ENCODE peak calls at places on chromosomes 4 and X, in eight cellular contexts. N is Peyer's patch, X is tibial artery, B is lower lobe of right lung, J is brain microvascular endothelial cell, Y is tibial nerve, C is GM23338, O is pancreas. G is an unnamed sample.

GRCh38 chr4:909131-909571 is 23.0 kb downstream of the GAK start:
- DNase-seq in N (no peak), X (no peak), B (no peak), J (no peak), Y (no peak), C (no peak), O (no peak), G (no peak)

GRCh38 chrX:2610246-2611170 is 80.6 kb upstream of the CD99 start:
- DNase-seq in N (no peak), X (no peak), B (no peak), J (no peak), Y (no peak), C (no peak), O (no peak), G (no peak)

GRCh38 chr4:152605641-152606304 is 69.9 kb upstream of the FBXW7 start:
- DNase-seq in N (no peak), X (no peak), B (no peak), J (peak), Y (no peak), C (no peak), O (peak), G (no peak)

GRCh38 chrX:120308558-120308957 is 2.7 kb downstream of the TMEM255A start:
- DNase-seq in N (no peak), X (no peak), B (peak), J (no peak), Y (no peak), C (peak), O (no peak), G (no peak)

GRCh38 chrX:27751976-27752375 is 55.8 kb upstream of the MAGEB10 start:
- DNase-seq in N (no peak), X (no peak), B (no peak), J (peak), Y (no peak), C (no peak), O (no peak), G (no peak)

GRCh38 chr4:176380352-176381157 is 60.8 kb downstream of the SPCS3 start:
- DNase-seq in N (no peak), X (no peak), B (no peak), J (no peak), Y (no peak), C (no peak), O (no peak), G (no peak)

GRCh38 chr4:7155611-7156071 is 36.7 kb upstream of the SORCS2 start:
- DNase-seq in N (no peak), X (no peak), B (peak), J (no peak), Y (peak), C (no peak), O (no peak), G (no peak)

GRCh38 chrX:20252392-20253231 is 14.1 kb downstream of the RPS6KA3 start:
- DNase-seq in N (peak), X (peak), B (peak), J (peak), Y (no peak), C (peak), O (peak), G (peak)

GRCh38 chrX:24207826-24208225 is 58.3 kb downstream of the ZFX start:
- DNase-seq in N (no peak), X (no peak), B (no peak), J (no peak), Y (no peak), C (no peak), O (no peak), G (no peak)

GRCh38 chr4:144757969-144758368 is 112.0 kb downstream of the HHIP start:
- DNase-seq in N (no peak), X (no peak), B (no peak), J (no peak), Y (no peak), C (no peak), O (no peak), G (no peak)

GRCh38 chr4:15562623-15563022 is 92.5 kb downstream of the FBXL5 start:
- DNase-seq in N (no peak), X (no peak), B (no peak), J (no peak), Y (no peak), C (no peak), O (no peak), G (no peak)

GRCh38 chrX:119013146-119013545 is 38.7 kb downstream of the LONRF3 start:
- DNase-seq in N (no peak), X (no peak), B (no peak), J (no peak), Y (no peak), C (no peak), O (no peak), G (no peak)

GRCh38 chr4:172858731-172859230 is 309.8 kb upstream of the GALNT7 start:
- DNase-seq in N (no peak), X (no peak), B (no peak), J (no peak), Y (no peak), C (no peak), O (no peak), G (no peak)

GRCh38 chrX:143633530-143634372 is 2.1 kb downstream of the SLITRK4 start:
- DNase-seq in N (no peak), X (no peak), B (peak), J (no peak), Y (no peak), C (peak), O (no peak), G (no peak)

GRCh38 chr4:163542275-163542674 is 47.8 kb downstream of the TMA16 start:
- DNase-seq in N (no peak), X (no peak), B (no peak), J (peak), Y (no peak), C (no peak), O (no peak), G (no peak)

DNA sequence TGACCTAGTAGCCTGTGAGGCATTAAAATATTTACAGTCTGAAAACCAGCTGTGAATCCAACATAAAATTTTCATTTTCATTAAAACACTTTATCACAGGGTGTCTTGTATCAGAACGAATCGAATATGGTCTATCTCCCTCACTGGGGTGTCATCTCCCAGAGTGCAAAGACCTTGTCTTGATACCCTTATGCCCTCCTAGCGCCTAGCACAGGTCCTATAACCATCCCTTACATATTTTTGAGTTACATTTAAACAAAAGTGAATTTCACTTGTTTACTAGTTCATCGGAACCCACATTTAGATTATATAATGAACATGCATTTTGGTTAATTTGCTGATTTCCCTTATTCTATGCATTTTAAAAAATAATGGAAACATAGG is 14.0 kb downstream of the DIPK2B start:
- DNase-seq in N (no peak), X (no peak), B (no peak), J (no peak), Y (no peak), C (no peak), O (no peak), G (no peak)
- H3K27ac ChIP-seq in N (no peak), X (no peak), B (no peak), J (no peak), Y (peak), C (no peak), O (no peak), G (no peak)

DNA sequence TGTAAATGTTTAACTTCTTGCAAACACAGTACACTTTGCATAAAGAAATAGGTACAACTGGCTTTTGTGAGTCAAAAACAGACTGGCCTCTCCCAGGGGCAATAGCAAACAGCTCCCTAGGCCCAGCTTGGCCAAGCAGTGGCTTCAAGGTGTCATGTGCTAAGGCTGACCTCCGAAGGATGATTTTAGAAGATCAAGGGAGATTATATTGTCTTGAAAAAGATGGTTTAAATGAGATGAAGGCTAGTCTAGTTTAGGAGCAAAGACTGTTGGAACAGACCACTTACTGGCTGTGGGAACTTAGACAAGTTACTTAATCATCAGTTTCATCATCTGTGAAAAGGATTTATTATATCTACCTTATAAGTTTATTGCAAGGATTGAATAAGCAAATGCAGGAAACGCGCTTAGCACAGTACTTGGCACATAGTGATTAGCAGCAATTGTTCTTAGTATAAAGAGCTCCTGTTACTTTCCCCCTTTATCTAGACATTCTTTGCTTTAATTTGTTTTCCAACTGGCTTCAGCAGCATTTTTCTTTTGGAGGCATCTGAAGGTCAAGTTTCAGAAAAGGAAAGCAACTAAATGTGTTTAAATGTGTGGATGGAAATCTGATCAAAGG is 17.2 kb downstream of the ANXA3 start:
- DNase-seq in N (no peak), X (no peak), B (no peak), J (no peak), Y (no peak), C (no peak), O (no peak), G (no peak)
- H3K27ac ChIP-seq in N (no peak), X (no peak), B (peak), J (peak), Y (peak), C (peak), O (peak), G (no peak)

GRCh38 chrX:37332987-37333658 is 16.0 kb upstream of the PRRG1 start:
- DNase-seq in N (no peak), X (no peak), B (no peak), J (no peak), Y (no peak), C (no peak), O (no peak), G (no peak)
- H3K27ac ChIP-seq in N (no peak), X (no peak), B (no peak), J (no peak), Y (no peak), C (no peak), O (no peak), G (no peak)

GRCh38 chrX:29506729-29507128 is 708.6 kb upstream of the MAGEB2 start:
- DNase-seq in N (no peak), X (no peak), B (no peak), J (no peak), Y (no peak), C (no peak), O (no peak), G (no peak)
- H3K27ac ChIP-seq in N (no peak), X (no peak), B (no peak), J (no peak), Y (no peak), C (no peak), O (no peak), G (no peak)

GRCh38 chrX:42195506-42195905 is 272.2 kb upstream of the CASK start:
- DNase-seq in N (no peak), X (no peak), B (no peak), J (no peak), Y (no peak), C (peak), O (no peak), G (no peak)
- H3K27ac ChIP-seq in N (no peak), X (no peak), B (no peak), J (no peak), Y (no peak), C (no peak), O (no peak), G (no peak)

GRCh38 chr4:161936625-161937133 is 227.1 kb downstream of the FSTL5 start:
- DNase-seq in N (no peak), X (no peak), B (no peak), J (peak), Y (no peak), C (peak), O (no peak), G (no peak)
- H3K27ac ChIP-seq in N (no peak), X (no peak), B (no peak), J (no peak), Y (no peak), C (no peak), O (no peak), G (no peak)

GRCh38 chr4:54217642-54218486 is 11.2 kb upstream of the PDGFRA start:
- DNase-seq in N (peak), X (peak), B (peak), J (peak), Y (peak), C (peak), O (peak), G (no peak)
- H3K27ac ChIP-seq in N (no peak), X (peak), B (no peak), J (peak), Y (no peak), C (no peak), O (no peak), G (no peak)

GRCh38 chr4:8591626-8592365 is 769 bp upstream of the CPZ start:
- DNase-seq in N (no peak), X (no peak), B (peak), J (no peak), Y (no peak), C (peak), O (no peak), G (no peak)

GRCh38 chr4:8595237-8596087 is 2.9 kb downstream of the CPZ start:
- DNase-seq in N (no peak), X (no peak), B (no peak), J (no peak), Y (no peak), C (no peak), O (no peak), G (no peak)

GRCh38 chr4:8594097-8595038 is 1.8 kb downstream of the CPZ start:
- DNase-seq in N (no peak), X (peak), B (no peak), J (peak), Y (no peak), C (peak), O (peak), G (no peak)

GRCh38 chr4:8592366-8593267 is at the start of gene CPZ:
- DNase-seq in N (no peak), X (no peak), B (no peak), J (peak), Y (no peak), C (peak), O (no peak), G (no peak)

DNA sequence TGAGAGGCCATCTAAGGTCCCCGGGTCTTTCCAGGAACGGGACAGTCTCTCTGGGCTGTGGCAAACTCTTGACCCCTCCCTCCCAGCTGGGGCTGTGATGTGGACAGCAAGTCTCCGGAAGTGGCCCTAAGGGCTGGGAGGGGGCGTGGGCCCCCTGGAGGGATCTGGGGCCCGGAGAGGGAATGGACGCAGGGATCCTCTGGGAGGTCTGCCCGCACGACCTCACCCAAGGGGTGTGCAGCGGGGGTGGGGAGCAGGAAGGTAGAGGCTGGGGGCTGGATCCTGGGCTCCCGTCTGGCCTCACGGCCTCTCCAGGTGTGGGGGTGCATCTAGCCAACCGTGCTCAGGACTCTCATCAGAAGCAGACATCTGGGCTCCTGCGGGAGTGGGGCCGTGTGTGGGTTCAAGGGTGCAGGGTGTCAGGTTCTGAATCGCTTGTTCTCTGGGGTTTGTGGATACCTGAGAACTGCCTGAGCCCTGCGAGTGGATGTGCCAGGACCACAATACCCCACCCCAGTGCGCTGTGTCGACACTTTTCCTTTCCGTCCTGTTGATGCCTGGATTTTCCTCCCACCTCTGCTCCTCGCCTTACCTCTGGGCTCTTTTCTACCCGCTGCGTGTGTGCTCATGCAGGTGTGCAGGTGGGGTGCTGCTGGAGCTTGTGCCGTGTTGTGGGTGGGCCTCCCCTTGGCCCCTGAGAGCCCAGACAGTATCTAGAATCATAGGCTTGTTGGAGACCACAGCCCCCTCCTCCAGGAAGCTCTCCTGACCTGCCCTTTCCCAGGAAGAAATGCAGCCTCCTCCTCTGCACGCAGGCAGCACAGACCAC is 917 bp downstream of the CPZ start:
- DNase-seq in N (no peak), X (no peak), B (no peak), J (no peak), Y (no peak), C (peak), O (no peak), G (no peak)
- H3K27ac ChIP-seq in N (no peak), X (no peak), B (no peak), J (no peak), Y (no peak), C (no peak), O (no peak), G (no peak)

GRCh38 chr4:76953956-76954355 is 4.4 kb downstream of the SEPTIN11 start:
- DNase-seq in N (no peak), X (no peak), B (no peak), J (no peak), Y (no peak), C (no peak), O (no peak), G (no peak)
- H3K27ac ChIP-seq in N (no peak), X (no peak), B (no peak), J (no peak), Y (no peak), C (no peak), O (no peak), G (no peak)

GRCh38 chr4:47213971-47214370 is 182.6 kb downstream of the GABRB1 start:
- DNase-seq in N (no peak), X (no peak), B (no peak), J (peak), Y (no peak), C (no peak), O (no peak), G (no peak)
- H3K27ac ChIP-seq in N (no peak), X (no peak), B (no peak), J (peak), Y (peak), C (no peak), O (no peak), G (no peak)